ENCODE peak calls at places on chromosomes 2 and 18, in seven cellular contexts. C is sigmoid colon, G is kidney, L is neuronal stem cell, I is neural progenitor cell, T is IMR-90, N is lower lobe of right lung. V is an unnamed sample.

GRCh38 chr18:55547705-55548056 is 40.3 kb downstream of the TCF4 start:
- DNase-seq in T (no peak), I (no peak), L (no peak), G (no peak), N (no peak), C (no peak), V (no peak)

GRCh38 chr2:218035463-218036100 is 32.8 kb upstream of the TNS1 start:
- DNase-seq in G (peak; percentile 54), T (no peak), C (no peak), L (no peak), I (no peak), N (no peak), V (no peak)

GRCh38 chr2:41782306-41783158 is 265.3 kb upstream of the PKDCC start:
- DNase-seq in G (no peak), L (peak; percentile 37), N (no peak), I (peak; percentile 42), C (no peak), T (peak; percentile 30), V (no peak)

GRCh38 chr2:104901037-104901851 is 47.3 kb downstream of the POU3F3 start:
- DNase-seq in T (no peak), G (peak; percentile 91), C (no peak), I (no peak), L (no peak), N (no peak), V (no peak)

GRCh38 chr18:61334491-61334850 is 1.2 kb downstream of the CDH20 start:
- DNase-seq in G (no peak), T (no peak), N (no peak), L (no peak), C (no peak), I (no peak), V (no peak)

GRCh38 chr2:121408641-121409040 is 122.0 kb upstream of the RNU4ATAC start:
- DNase-seq in N (no peak), G (no peak), T (peak; percentile 82), C (no peak), I (no peak), L (no peak), V (no peak)

GRCh38 chr2:111975053-111975552 is 76.7 kb downstream of the MERTK start:
- DNase-seq in T (peak; percentile 95), G (peak; percentile 78), L (no peak), N (no peak), I (no peak), C (no peak), V (no peak)

GRCh38 chr2:97910403-97911209 is 85.1 kb downstream of the TMEM131 start:
- DNase-seq in C (no peak), L (no peak), I (no peak), G (no peak), T (no peak), N (no peak), V (no peak)

GRCh38 chr2:15159751-15160177 is 401.4 kb downstream of the NBAS start:
- DNase-seq in T (peak; percentile 66), G (no peak), N (no peak), C (no peak), L (no peak), I (peak; percentile 54), V (no peak)

GRCh38 chr2:107340955-107341354 is 455.0 kb upstream of the ST6GAL2 start:
- DNase-seq in G (no peak), T (no peak), N (no peak), L (no peak), I (no peak), C (no peak), V (no peak)

GRCh38 chr2:203532957-203533695 is 2.0 kb downstream of the RAPH1 start:
- DNase-seq in G (no peak), N (no peak), T (peak; percentile 36), C (no peak), L (peak; percentile 20), I (peak; percentile 52), V (no peak)

GRCh38 chr18:8882632-8883408 is 177.5 kb downstream of the MTCL1 start:
- DNase-seq in T (no peak), I (peak; percentile 25), L (no peak), N (no peak), C (no peak), G (no peak), V (peak; percentile 18)

GRCh38 chr2:159000072-159000471 is 31.6 kb downstream of the TANC1 start:
- DNase-seq in I (no peak), T (no peak), L (no peak), N (no peak), C (no peak), G (no peak), V (no peak)

GRCh38 chr2:158999458-158999857 is 31.0 kb downstream of the TANC1 start:
- DNase-seq in G (no peak), N (no peak), I (no peak), T (peak; percentile 83), L (no peak), C (no peak), V (no peak)

GRCh38 chr2:158997037-158997785 is 28.8 kb downstream of the TANC1 start:
- DNase-seq in L (no peak), T (no peak), N (no peak), C (no peak), G (no peak), I (no peak), V (no peak)

GRCh38 chr2:158996378-158996993 is 28.0 kb downstream of the TANC1 start:
- DNase-seq in G (no peak), I (no peak), T (no peak), L (no peak), C (no peak), N (no peak), V (no peak)

GRCh38 chr2:158998486-158999248 is 30.2 kb downstream of the TANC1 start:
- DNase-seq in L (no peak), C (no peak), T (peak; percentile 80), N (no peak), I (no peak), G (no peak), V (no peak)
- H3K27ac ChIP-seq in L (no peak overlapping the region), C (no peak overlapping the region), T (peak overlapping the region; percentile 73), N (peak overlapping the region; percentile 39), I (no peak overlapping the region), G (no peak overlapping the region), V (no peak overlapping the region)

DNA sequence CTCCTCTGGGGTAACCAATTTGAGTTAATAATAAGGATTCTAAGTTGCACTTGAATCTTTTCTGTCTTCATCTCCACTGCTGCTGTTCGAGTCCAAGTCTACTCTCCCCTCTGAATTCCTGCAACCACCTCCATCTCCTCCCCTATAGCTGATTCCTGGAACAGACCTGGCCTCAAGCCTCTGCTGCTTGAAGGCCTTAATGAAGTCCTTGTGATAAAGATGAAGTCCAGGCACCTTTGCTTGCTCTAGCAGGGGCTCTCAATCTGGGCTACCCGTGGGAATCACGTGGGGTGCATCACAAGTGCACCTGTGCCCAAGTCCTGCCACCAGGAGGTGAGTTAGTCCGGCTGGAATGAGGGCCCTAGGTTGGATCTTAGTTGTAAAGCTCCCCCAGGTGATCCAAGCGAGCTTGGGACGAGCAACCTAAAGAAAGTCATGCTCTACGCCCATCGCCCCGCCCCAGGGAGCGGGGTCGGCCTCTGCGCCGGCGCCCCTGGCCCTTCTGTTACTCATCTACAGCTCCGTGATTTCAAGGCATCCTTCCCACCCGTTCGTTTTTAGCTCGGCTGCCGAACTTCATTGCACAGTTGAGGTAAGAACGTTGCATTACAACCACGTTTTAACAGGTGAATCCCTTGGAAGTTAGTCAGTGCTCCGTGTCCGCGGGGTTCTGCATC is 905 bp upstream of the IAH1 start:
- DNase-seq in L (no peak), T (no peak), I (peak; percentile 31), G (no peak), C (no peak), N (no peak), V (no peak)
- H3K36me3 ChIP-seq in L (peaks cover 16% of the 10 kb centered on the region), T (peaks cover 19% of the 10 kb centered on the region), I (peaks cover 4% of the 10 kb centered on the region), G (no peaks in the 10 kb centered on the region), C (no peaks in the 10 kb centered on the region), N (peaks cover 6% of the 10 kb centered on the region), V (no peaks in the 10 kb centered on the region)

GRCh38 chr2:102130651-102130991 is 11.9 kb upstream of the IL1R1 start:
- DNase-seq in N (no peak), I (no peak), T (peak; percentile 21), G (no peak), L (no peak), C (no peak), V (no peak)

GRCh38 chr2:102126660-102127059 is 15.9 kb upstream of the IL1R1 start:
- DNase-seq in C (no peak), T (peak; percentile 56), L (no peak), G (no peak), N (no peak), I (no peak), V (no peak)

GRCh38 chr2:102131564-102131963 is 11.0 kb upstream of the IL1R1 start:
- DNase-seq in G (no peak), T (no peak), C (no peak), I (no peak), N (no peak), L (no peak), V (no peak)

GRCh38 chr2:102129082-102129481 is 13.5 kb upstream of the IL1R1 start:
- DNase-seq in N (no peak), I (no peak), C (no peak), L (no peak), G (no peak), T (no peak), V (no peak)

DNA sequence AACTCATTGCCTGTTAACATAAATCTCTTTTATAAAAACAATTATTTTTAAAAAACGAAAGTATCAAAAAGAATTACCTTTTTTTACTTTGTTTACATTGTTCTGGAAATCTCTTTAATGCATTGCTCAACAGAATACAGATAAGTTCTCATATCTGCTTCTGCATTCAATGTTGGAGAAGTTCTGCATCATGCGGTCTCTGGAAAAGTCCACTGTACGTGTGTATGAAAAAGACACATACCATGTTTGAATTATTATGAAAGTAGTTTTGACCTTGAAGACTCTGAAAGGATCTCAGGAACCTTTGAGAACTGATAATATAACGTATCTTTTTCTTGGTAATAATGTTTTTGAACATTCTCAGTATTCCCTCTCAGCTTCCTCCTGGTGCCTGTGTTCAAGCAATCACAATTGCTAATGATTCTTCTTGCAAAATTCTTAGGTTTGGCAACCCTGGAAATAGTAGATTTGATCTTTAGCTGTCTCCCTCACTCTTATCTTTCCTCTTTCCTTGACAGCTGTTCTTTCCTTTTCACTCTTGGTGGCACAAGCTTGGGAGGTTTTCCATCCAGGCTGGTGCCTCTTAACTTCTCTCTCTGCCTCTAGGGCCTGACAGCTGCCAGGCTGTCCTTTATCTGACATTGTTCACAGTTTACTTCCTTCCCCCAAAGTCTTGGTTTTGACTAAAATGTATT is 12.4 kb upstream of the IL1R1 start:
- DNase-seq in N (no peak), T (no peak), G (no peak), C (no peak), I (no peak), L (no peak), V (no peak)
- H3K27ac ChIP-seq in N (no peak overlapping the region), T (peak overlapping the region; percentile 61), G (no peak overlapping the region), C (no peak overlapping the region), I (no peak overlapping the region), L (no peak overlapping the region), V (no peak overlapping the region)

GRCh38 chr2:241244368-241244767 is 55.9 kb downstream of the ANO7 start:
- DNase-seq in N (no peak), I (no peak), T (no peak), C (no peak), G (no peak), L (no peak), V (no peak)

GRCh38 chr2:241252778-241253475 is 62.5 kb downstream of the HDLBP start:
- DNase-seq in C (peak; percentile 43), I (no peak), L (no peak), T (no peak), G (no peak), N (no peak), V (no peak)

GRCh38 chr2:241249654-241250053 is 61.2 kb downstream of the ANO7 start:
- DNase-seq in T (no peak), G (no peak), N (no peak), C (no peak), I (no peak), L (no peak), V (no peak)

GRCh38 chr2:241248897-241249296 is 60.4 kb downstream of the ANO7 start:
- DNase-seq in N (no peak), L (no peak), C (no peak), I (no peak), G (no peak), T (no peak), V (no peak)

GRCh38 chr2:241248289-241248688 is 59.8 kb downstream of the ANO7 start:
- DNase-seq in T (no peak), I (no peak), C (no peak), N (no peak), L (no peak), G (no peak), V (no peak)
- H3K36me3 ChIP-seq in T (peaks cover 85% of the 10 kb centered on the region), I (no peaks in the 10 kb centered on the region), C (peaks cover 91% of the 10 kb centered on the region), N (peaks cover 100% of the 10 kb centered on the region), L (peaks cover 68% of the 10 kb centered on the region), G (peaks cover 67% of the 10 kb centered on the region), V (peaks cover 49% of the 10 kb centered on the region)

V was measured in iPS DF 6.9.